ENCODE peak calls at places on chromosomes 3 and 15, in nine cellular contexts. R is breast epithelium, X is brain microvascular endothelial cell, U is left ventricle myocardium inferior, I is upper lobe of right lung, V is H9, W is HepG2, Z is progenitor cell of endocrine pancreas, Y is AG04449. M is an unnamed sample.

GRCh38 chr3:183527421-183527979 is 28.0 kb downstream of the KLHL6 start:
- DNase-seq in Z (no peak), R (no peak), U (no peak), W (no peak), I (no peak), X (no peak), V (no peak), Y (no peak), M (no peak)

GRCh38 chr3:79380581-79380980 is 387.2 kb downstream of the ROBO1 start:
- DNase-seq in Y (no peak), X (no peak), I (no peak), U (no peak), V (no peak), W (no peak), Z (no peak), R (no peak), M (no peak)

GRCh38 chr3:24682141-24682547 is 187.5 kb upstream of the THRB start:
- DNase-seq in V (no peak), I (no peak), U (no peak), Y (no peak), Z (no peak), W (no peak), X (peak; percentile 33), R (no peak), M (no peak)

GRCh38 chr3:156688849-156689452 is 14.6 kb downstream of the TIPARP start:
- DNase-seq in W (no peak), Y (no peak), V (no peak), I (no peak), Z (no peak), U (no peak), R (no peak), X (no peak), M (no peak)

GRCh38 chr3:42764115-42764514 is 8.9 kb downstream of the CCDC13 start:
- DNase-seq in X (no peak), U (no peak), V (no peak), I (no peak), W (no peak), R (no peak), Z (no peak), Y (no peak), M (no peak)

GRCh38 chr3:32859604-32860237 is 41.9 kb downstream of the TRIM71 start:
- DNase-seq in U (no peak), Z (no peak), W (no peak), R (no peak), V (no peak), X (no peak), I (no peak), Y (no peak), M (no peak)

GRCh38 chr3:185087419-185087818 is 65.4 kb downstream of the C3orf70 start:
- DNase-seq in Y (no peak), X (no peak), V (no peak), I (no peak), W (no peak), U (no peak), Z (no peak), R (no peak), M (no peak)

GRCh38 chr3:115428825-115429224 is 194.5 kb upstream of the GAP43 start:
- DNase-seq in W (no peak), Z (no peak), Y (no peak), V (no peak), X (peak; percentile 42), I (no peak), R (no peak), U (no peak), M (no peak)

GRCh38 chr3:183815951-183816475 is 9.4 kb downstream of the MAP6D1 start:
- DNase-seq in I (no peak), W (no peak), X (no peak), Y (no peak), R (no peak), V (no peak), Z (no peak), U (no peak), M (no peak)

GRCh38 chr3:126160243-126161210 is 19.9 kb downstream of the ALDH1L1 start:
- DNase-seq in R (no peak), I (no peak), U (no peak), V (no peak), X (no peak), Z (no peak), Y (no peak), W (no peak), M (no peak)

GRCh38 chr15:75809986-75810750 is 33.1 kb upstream of the UBE2Q2 start:
- DNase-seq in Z (no peak), Y (no peak), I (no peak), X (no peak), W (peak; percentile 44), R (no peak), V (peak; percentile 72), U (no peak), M (no peak)

GRCh38 chr15:85618956-85619491 is 175.7 kb downstream of the KLHL25 start:
- DNase-seq in Z (no peak), W (no peak), R (no peak), Y (peak; percentile 86), I (peak; percentile 70), U (peak; percentile 74), X (peak; percentile 98), V (peak; percentile 56), M (peak; percentile 41)

GRCh38 chr15:70269331-70269911 is 171.7 kb upstream of the TLE3 start:
- DNase-seq in R (no peak), Z (no peak), W (no peak), Y (no peak), I (no peak), V (no peak), U (no peak), X (no peak), M (no peak)

GRCh38 chr3:196694202-196694638 is 17.8 kb downstream of the CEP19 start:
- DNase-seq in I (no peak), Y (no peak), X (no peak), U (no peak), V (no peak), W (no peak), Z (no peak), R (no peak), M (no peak)

GRCh38 chr15:89003865-89004725 is 84.2 kb upstream of the ABHD2 start:
- DNase-seq in X (peak; percentile 58), V (peak; percentile 82), R (no peak), I (no peak), W (peak; percentile 41), Z (no peak), Y (no peak), U (peak; percentile 48), M (peak; percentile 58)

GRCh38 chr15:66112388-66112787 is 141.2 kb downstream of the MEGF11 start:
- DNase-seq in R (no peak), U (no peak), W (no peak), Z (no peak), V (no peak), I (no peak), X (no peak), Y (no peak), M (no peak)

GRCh38 chr3:31945738-31946052 is 35.4 kb downstream of the OSBPL10 start:
- DNase-seq in U (no peak), R (no peak), X (no peak), W (no peak), Y (no peak), I (no peak), Z (no peak), V (no peak), M (no peak)

GRCh38 chr3:77319711-77320110 is 279.8 kb downstream of the ROBO2 start:
- DNase-seq in R (no peak), I (no peak), W (peak; percentile 15), X (peak; percentile 16), Y (no peak), Z (no peak), V (no peak), U (no peak), M (no peak)
- TF ChIP-seq CTCF in R (no peak), I (peak; percentile 11), W (peak; percentile 27), X (peak; percentile 50), Y (peak; percentile 2), Z (peak; percentile 42), V (peak; percentile 67), U (no peak), M (no peak)

DNA sequence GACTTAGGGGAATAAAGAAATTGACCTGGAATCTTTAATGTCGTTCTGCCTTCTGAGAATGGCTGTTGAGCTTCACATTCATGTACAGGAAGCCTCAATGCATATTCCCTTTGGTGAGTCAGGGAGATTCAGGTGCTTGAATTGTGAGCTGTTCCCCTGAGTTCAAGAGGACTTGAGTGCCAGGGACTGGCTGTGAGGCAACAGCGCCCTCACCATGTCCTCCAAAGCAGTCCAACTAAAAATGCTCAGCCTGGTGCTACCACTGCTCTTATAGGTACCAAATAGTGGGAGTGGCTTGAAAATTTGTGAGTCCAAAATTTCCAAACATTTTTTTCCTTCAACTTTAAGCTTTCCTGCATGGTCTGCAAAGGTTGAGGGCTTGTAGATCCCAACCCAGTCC is 54.1 kb downstream of the LEO1 start:
- DNase-seq in U (no peak), X (no peak), Z (no peak), I (peak; percentile 65), V (peak; percentile 77), Y (no peak), R (no peak), W (peak; percentile 50), M (peak; percentile 32)
- TF ChIP-seq CTCF in U (peak; percentile 24), X (peak; percentile 59), Z (peak; percentile 40), I (peak; percentile 40), V (peak; percentile 77), Y (peak; percentile 32), R (no peak), W (peak; percentile 80), M (no peak)

DNA sequence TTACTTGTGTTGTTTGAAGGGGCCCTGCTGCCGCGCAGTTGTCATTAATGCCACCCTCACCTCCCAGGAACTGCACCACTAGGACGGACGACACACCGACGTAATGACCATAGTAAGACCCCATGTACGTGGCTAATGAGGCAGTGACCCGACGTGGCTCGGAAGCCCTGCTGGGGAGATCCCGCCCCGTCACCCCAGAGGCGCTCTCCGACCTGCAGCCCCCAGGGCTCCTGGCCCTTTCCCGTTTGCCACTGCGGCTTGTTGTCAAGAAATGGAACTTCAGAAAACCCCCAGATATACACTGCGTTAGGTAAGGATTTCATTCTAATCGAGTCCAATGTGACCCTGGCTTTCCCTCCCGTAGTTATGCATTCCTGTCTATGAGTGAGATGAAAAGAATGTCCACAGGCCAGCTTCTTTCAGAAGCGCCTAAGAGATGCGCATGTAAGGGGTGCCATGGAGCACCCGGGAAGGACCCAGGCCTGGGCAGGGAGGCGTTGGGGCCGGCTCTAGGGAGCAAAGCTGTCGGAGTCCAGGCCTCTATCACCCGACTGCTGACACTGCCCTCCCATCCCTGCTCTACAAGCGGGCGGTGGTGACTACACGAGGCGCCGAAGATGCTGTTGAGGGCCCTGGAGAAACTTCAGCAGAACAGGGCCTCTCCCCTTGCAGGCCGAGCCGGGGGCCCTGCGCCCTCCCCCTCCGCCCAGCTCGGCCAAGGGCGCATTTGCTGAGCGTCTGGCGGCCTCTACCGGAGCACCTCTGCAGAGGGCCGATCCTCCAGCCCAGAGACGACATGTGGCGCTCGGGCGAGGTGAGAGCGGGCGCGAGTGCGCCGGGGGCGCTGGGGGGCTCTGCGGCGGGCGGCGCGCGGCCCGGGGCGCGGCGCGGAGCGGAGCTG is at the start of gene GABRA5:
- DNase-seq in W (no peak), V (peak; percentile 87), X (peak; percentile 2), R (no peak), U (no peak), I (no peak), Z (peak; percentile 49), Y (no peak), M (peak; percentile 81)
- TF ChIP-seq CTCF in W (peak; percentile 60), V (peak; percentile 72), X (peak; percentile 41), R (no peak), U (peak; percentile 48), I (no peak), Z (peak; percentile 51), Y (peak; percentile 57), M (no peak)

DNA sequence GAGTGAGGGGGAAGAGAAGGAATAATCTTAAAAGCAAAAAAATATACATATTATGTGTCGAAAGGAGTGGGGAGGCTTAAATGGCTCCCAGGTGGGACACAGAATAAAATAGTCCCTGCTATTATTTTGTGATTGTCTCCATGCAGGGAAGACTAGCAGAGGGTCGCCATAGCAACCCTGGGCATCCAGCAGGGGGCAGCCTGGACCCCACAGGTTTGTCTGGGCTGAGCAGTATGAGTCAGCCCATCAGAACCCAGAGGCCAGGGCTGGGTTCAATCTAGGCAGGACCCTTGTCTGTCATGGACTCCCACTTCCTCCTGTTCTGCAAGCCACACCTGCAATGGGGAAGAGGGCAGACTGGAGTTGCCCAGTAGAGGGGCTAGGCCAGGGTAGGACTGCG is 17.6 kb upstream of the LINGO1 start:
- DNase-seq in I (no peak), R (no peak), X (peak; percentile 23), Y (no peak), W (peak; percentile 29), U (no peak), V (peak; percentile 84), Z (no peak), M (peak; percentile 75)
- TF ChIP-seq CTCF in I (no peak), R (no peak), X (peak; percentile 63), Y (peak; percentile 6), W (peak; percentile 53), U (peak; percentile 26), V (peak; percentile 77), Z (peak; percentile 57), M (peak; percentile 58)

M was measured in glutamatergic neuron.